ENCODE peak calls at places on chromosomes 2 and 18, in five cellular contexts. F is CD8-positive, alpha-beta T cell; E is BJ; T is GM23338; B is HL-60. J is an unnamed sample.

GRCh38 chr2:150125708-150126107 is 361.8 kb downstream of the RND3 start:
- DNase-seq in T (no peak), B (no peak), F (no peak), E (peak; percentile 53), J (peak; percentile 3)

GRCh38 chr2:231877533-231878456 is 48.4 kb downstream of the NPPC start:
- DNase-seq in B (no peak), E (no peak), T (peak; percentile 39), F (no peak), J (no peak)

GRCh38 chr2:241232736-241233575 is 44.5 kb downstream of the ANO7 start:
- DNase-seq in F (no peak), B (no peak), T (no peak), E (no peak), J (no peak)

GRCh38 chr18:13301691-13302469 is 83.3 kb downstream of the LDLRAD4 start:
- DNase-seq in E (no peak), F (no peak), T (no peak), B (no peak), J (no peak)

GRCh38 chr2:167293172-167293781 is 405.0 kb downstream of the XIRP2 start:
- DNase-seq in F (no peak), T (peak; percentile 45), E (no peak), B (no peak), J (peak; percentile 20)

GRCh38 chr2:172614932-172615331 is 59.0 kb downstream of the PDK1 start:
- DNase-seq in T (no peak), F (no peak), E (no peak), B (no peak), J (no peak)

GRCh38 chr18:79659733-79660132 is 19.9 kb upstream of the CTDP1 start:
- DNase-seq in B (no peak), F (no peak), E (no peak), T (no peak), J (no peak)

GRCh38 chr2:100780203-100781008 is 39.5 kb upstream of the NPAS2 start:
- DNase-seq in E (no peak), T (no peak), B (peak; percentile 29), F (no peak), J (no peak)

GRCh38 chr2:129318581-129319421 is 660.7 kb upstream of the RAB6C start:
- DNase-seq in F (no peak), E (no peak), T (no peak), B (no peak), J (no peak)

GRCh38 chr2:240258685-240259084 is 118.2 kb upstream of the OTOS start:
- DNase-seq in E (no peak), B (no peak), F (no peak), T (no peak), J (no peak)

GRCh38 chr2:99802730-99803129 is 312.9 kb upstream of the REV1 start:
- DNase-seq in T (no peak), E (no peak), B (no peak), F (no peak), J (no peak)

DNA sequence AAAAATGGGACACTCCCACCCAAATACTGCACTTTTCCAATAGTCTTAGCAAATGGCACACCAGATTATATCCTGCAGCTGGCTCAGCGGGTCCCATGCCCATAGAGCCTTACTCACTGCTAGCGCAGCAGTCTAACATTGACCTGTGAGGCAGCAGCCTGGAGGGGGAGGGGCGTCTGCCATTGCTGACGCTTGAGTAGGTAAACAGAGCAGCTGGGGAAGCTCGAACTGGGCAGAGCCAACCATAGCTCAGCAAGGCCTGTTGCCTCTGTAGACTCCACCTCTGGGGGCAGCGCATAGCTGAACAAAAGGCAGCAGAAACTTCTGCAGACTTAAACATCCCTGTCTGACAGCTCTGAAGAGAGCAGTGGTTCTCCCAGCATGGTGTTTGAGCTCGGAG is 110.4 kb downstream of the CTIF start:
- DNase-seq in T (peak; percentile 72), E (no peak), F (no peak), B (no peak), J (no peak)
- TF ChIP-seq CTCF in T (peak; percentile 14), E (no peak), F (no peak), B (no peak), J (no peak)

DNA sequence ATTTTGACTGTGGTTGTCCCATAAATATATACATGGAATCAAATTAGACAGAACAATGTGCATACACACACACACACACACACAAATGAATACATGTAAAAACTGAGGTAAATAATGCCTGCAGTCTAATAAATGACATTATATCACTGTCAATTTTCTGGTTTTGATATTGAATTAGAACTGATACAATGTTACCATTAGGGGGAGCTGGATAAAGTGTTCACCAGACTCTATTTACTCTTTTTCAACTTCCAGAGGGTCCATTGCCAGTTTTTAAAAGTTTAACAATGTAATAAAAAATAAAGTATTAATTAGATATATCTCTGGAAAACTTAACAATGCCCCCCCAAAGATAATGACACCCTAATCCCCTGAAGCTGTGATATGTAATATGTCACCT is 1666.8 kb upstream of the TMEFF2 start:
- DNase-seq in T (no peak), F (no peak), B (no peak), E (no peak), J (no peak)
- TF ChIP-seq CTCF in T (no peak), F (no peak), B (no peak), E (no peak), J (no peak)

GRCh38 chr18:65725421-65726050 is 25.3 kb upstream of the CDH7 start:
- DNase-seq in F (no peak), B (no peak), E (no peak), T (peak; percentile 84), J (no peak)
- TF ChIP-seq CTCF in F (no peak), B (peak; percentile 58), E (no peak), T (peak; percentile 88), J (no peak)

GRCh38 chr2:5981241-5982055 is 289.3 kb downstream of the SOX11 start:
- DNase-seq in F (no peak), E (no peak), B (no peak), T (peak; percentile 53), J (no peak)
- TF ChIP-seq CTCF in F (no peak), E (no peak), B (no peak), T (no peak), J (no peak)

GRCh38 chr18:8367217-8367988 is 241.8 kb upstream of the RAB12 start:
- DNase-seq in B (no peak), T (peak; percentile 91), F (no peak), E (no peak), J (peak; percentile 42)
- TF ChIP-seq CTCF in B (peak; percentile 23), T (peak; percentile 63), F (no peak), E (peak; percentile 57), J (peak; percentile 31)

DNA sequence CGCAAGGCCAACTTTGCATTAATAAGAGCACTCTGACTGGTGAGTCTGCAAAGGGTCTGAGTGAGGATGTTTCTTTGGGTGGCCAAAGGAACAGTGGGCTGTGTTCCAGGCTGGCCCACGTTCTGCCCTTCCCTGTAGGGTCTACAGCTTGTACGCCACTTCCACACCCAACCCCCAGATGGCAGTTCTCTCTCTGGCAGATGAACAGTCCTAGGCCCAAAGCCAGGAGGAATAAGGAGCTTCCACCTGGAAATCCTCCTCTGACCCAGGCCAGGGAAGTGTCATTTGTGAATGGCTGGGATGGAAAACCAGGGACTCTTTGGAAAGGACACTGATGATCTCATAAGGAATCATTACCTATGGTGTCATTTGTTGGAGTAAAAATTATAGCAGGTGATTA is 6.6 kb downstream of the OTOF start:
- DNase-seq in E (no peak), T (peak; percentile 50), F (no peak), B (no peak), J (no peak)
- TF ChIP-seq CTCF in E (no peak), T (peak; percentile 65), F (no peak), B (no peak), J (no peak)

DNA sequence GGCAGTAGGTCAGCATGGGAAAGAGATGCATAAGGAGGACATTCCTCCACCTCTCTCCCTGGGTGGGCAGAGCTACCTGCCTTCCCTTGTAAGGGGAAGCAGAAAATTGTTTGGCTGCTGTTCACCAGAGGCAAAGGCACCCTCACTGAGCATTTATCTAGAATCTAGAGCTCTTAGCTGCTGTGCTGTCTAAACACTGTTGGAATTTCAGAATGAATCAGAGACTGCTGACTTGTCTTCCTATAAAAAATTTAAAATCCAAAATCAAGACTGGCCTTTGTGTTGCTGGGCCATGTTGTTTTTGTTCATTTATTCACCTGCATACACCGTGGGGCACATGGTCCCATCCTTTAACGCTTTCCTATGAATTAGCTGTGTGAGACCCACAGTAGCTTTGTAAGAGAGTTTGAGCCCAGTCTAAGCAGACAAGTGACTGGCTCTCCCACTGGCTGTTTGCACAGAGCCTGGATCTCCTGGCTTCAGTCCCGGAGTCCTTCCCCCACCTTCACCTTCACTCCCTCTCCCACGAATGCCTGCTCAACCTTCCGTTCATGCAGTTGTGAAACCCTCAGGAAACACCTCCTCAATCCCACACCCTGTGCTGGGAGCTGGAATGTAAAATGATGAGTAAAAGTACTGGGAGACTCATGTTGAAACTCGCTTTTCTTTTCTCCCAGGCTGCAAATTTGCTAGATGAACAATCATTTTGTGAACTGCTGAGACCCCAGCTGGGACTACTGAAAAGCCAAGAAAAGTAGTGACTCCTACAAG is 76.2 kb downstream of the FAM168B start:
- DNase-seq in B (no peak), T (no peak), E (peak; percentile 21), F (no peak), J (no peak)
- TF ChIP-seq CTCF in B (no peak), T (no peak), E (no peak), F (no peak), J (no peak)

GRCh38 chr2:238015705-238016104 is 45.1 kb upstream of the SCLY start:
- DNase-seq in E (no peak), B (no peak), T (no peak), F (no peak), J (no peak)
- TF ChIP-seq CTCF in E (peak; percentile 18), B (no peak), T (peak; percentile 54), F (no peak), J (no peak)